ENCODE peak calls at places on chromosomes 13 and 19, in seven cellular contexts. W is GM23338; J is NK-92 treated with Interleukin-12 subunit alpha and Interleukin-12 subunit beta, amount 100 ng/mL, for 24 hours; O is endodermal cell; D is effector CD4-positive, alpha-beta T cell; C is CD4-positive, alpha-beta memory T cell; E is B cell. F is an unnamed sample.

GRCh38 chr19:6070179-6071102 is 39.9 kb downstream of the RFX2 start:
- DNase-seq in W (no peak), J (no peak), O (no peak), D (no peak), C (no peak), E (no peak), F (no peak)

GRCh38 chr19:11355160-11356073 is at the start of gene PLPPR2:
- DNase-seq in W (peak), J (no peak), O (peak), D (peak), C (peak), E (peak), F (peak)

GRCh38 chr13:79741006-79741405 is 260.1 kb downstream of the NDFIP2 start:
- DNase-seq in W (no peak), J (no peak), O (no peak), D (no peak), C (no peak), E (no peak), F (no peak)

GRCh38 chr13:73981595-73981994 is 152.6 kb downstream of the KLF12 start:
- DNase-seq in W (no peak), J (no peak), O (no peak), D (no peak), C (no peak), E (no peak), F (peak)

GRCh38 chr13:99417151-99417820 is 84.0 kb upstream of the TM9SF2 start:
- DNase-seq in W (peak), J (no peak), O (peak), D (no peak), C (no peak), E (no peak), F (no peak)

GRCh38 chr13:31885994-31886393 is 145.6 kb upstream of the FRY start:
- DNase-seq in W (no peak), J (no peak), O (no peak), D (no peak), C (no peak), E (no peak), F (peak)

GRCh38 chr19:14954071-14954655 is 12.9 kb downstream of the OR7C2 start:
- DNase-seq in W (peak), J (no peak), O (peak), D (no peak), C (no peak), E (no peak), F (no peak)

GRCh38 chr13:46622918-46623256 is 69.9 kb downstream of the LRCH1 start:
- DNase-seq in W (no peak), J (no peak), O (no peak), D (no peak), C (no peak), E (no peak), F (peak)

GRCh38 chr13:32060319-32060924 is 28.8 kb downstream of the FRY start:
- DNase-seq in W (no peak), J (no peak), O (peak), D (no peak), C (no peak), E (no peak), F (peak)

GRCh38 chr13:107736149-107736548 is 479.2 kb downstream of the LIG4 start:
- DNase-seq in W (no peak), J (no peak), O (no peak), D (no peak), C (no peak), E (no peak), F (no peak)

GRCh38 chr13:71169125-71169524 is 697.9 kb downstream of the DACH1 start:
- DNase-seq in W (no peak), J (no peak), O (no peak), D (no peak), C (no peak), E (no peak), F (peak)